ENCODE peak calls at places on chromosome 4, in eight cellular contexts. One of them, this sample, is unnamed.

GRCh38 chr4:47703964-47704363 is 133.9 kb downstream of the CORIN start:
- DNase-seq in upper lobe of left lung: no peak
- DNase-seq in adrenal gland: no peak
- DNase-seq in transverse colon: no peak
- DNase-seq in body of pancreas: peak
- DNase-seq in A549: no peak
- DNase-seq in stomach: no peak
- DNase-seq in right lobe of liver: no peak
- DNase-seq in this sample: no peak

GRCh38 chr4:8514391-8514790 is 65.8 kb upstream of the GPR78 start:
- DNase-seq in transverse colon: no peak
- DNase-seq in right lobe of liver: no peak
- DNase-seq in stomach: no peak
- DNase-seq in adrenal gland: no peak
- DNase-seq in upper lobe of left lung: no peak
- DNase-seq in A549: no peak
- DNase-seq in body of pancreas: no peak
- DNase-seq in this sample: no peak

GRCh38 chr4:30719363-30720020 is 677 bp upstream of the PCDH7 start:
- DNase-seq in body of pancreas: no peak
- DNase-seq in stomach: peak
- DNase-seq in right lobe of liver: no peak
- DNase-seq in transverse colon: peak
- DNase-seq in upper lobe of left lung: peak
- DNase-seq in adrenal gland: no peak
- DNase-seq in A549: peak
- DNase-seq in this sample: peak

GRCh38 chr4:165714650-165715049 is 158.4 kb upstream of the TLL1 start:
- DNase-seq in adrenal gland: no peak
- DNase-seq in right lobe of liver: no peak
- DNase-seq in upper lobe of left lung: no peak
- DNase-seq in A549: no peak
- DNase-seq in transverse colon: no peak
- DNase-seq in stomach: no peak
- DNase-seq in body of pancreas: no peak
- DNase-seq in this sample: no peak

GRCh38 chr4:1010522-1011021 is 854 bp upstream of the FGFRL1 start:
- DNase-seq in body of pancreas: peak
- DNase-seq in right lobe of liver: peak
- DNase-seq in adrenal gland: peak
- DNase-seq in upper lobe of left lung: peak
- DNase-seq in transverse colon: peak
- DNase-seq in stomach: peak
- DNase-seq in A549: no peak
- DNase-seq in this sample: peak

GRCh38 chr4:165476214-165477098 is 97.6 kb downstream of the CPE start:
- DNase-seq in A549: no peak
- DNase-seq in body of pancreas: no peak
- DNase-seq in transverse colon: no peak
- DNase-seq in right lobe of liver: no peak
- DNase-seq in stomach: no peak
- DNase-seq in adrenal gland: no peak
- DNase-seq in upper lobe of left lung: no peak
- DNase-seq in this sample: no peak

GRCh38 chr4:107453231-107453630 is 266.8 kb downstream of the PAPSS1 start:
- DNase-seq in transverse colon: no peak
- DNase-seq in body of pancreas: no peak
- DNase-seq in upper lobe of left lung: no peak
- DNase-seq in adrenal gland: no peak
- DNase-seq in A549: no peak
- DNase-seq in right lobe of liver: no peak
- DNase-seq in stomach: no peak
- DNase-seq in this sample: no peak

GRCh38 chr4:75654905-75655304 is 18.3 kb downstream of the G3BP2 start:
- DNase-seq in A549: no peak
- DNase-seq in transverse colon: no peak
- DNase-seq in body of pancreas: no peak
- DNase-seq in upper lobe of left lung: no peak
- DNase-seq in right lobe of liver: no peak
- DNase-seq in adrenal gland: no peak
- DNase-seq in stomach: no peak
- DNase-seq in this sample: no peak

GRCh38 chr4:157840630-157841029 is 332.2 kb downstream of the GASK1B start:
- DNase-seq in stomach: no peak
- DNase-seq in A549: no peak
- DNase-seq in right lobe of liver: no peak
- DNase-seq in transverse colon: no peak
- DNase-seq in body of pancreas: no peak
- DNase-seq in adrenal gland: no peak
- DNase-seq in upper lobe of left lung: no peak
- DNase-seq in this sample: no peak

GRCh38 chr4:150547154-150547838 is 34.7 kb upstream of the MAB21L2 start:
- DNase-seq in transverse colon: no peak
- DNase-seq in body of pancreas: no peak
- DNase-seq in right lobe of liver: no peak
- DNase-seq in A549: no peak
- DNase-seq in stomach: no peak
- DNase-seq in adrenal gland: no peak
- DNase-seq in upper lobe of left lung: no peak
- DNase-seq in this sample: no peak

GRCh38 chr4:155914782-155915181 is 11.3 kb downstream of the TDO2 start:
- DNase-seq in transverse colon: no peak
- DNase-seq in A549: no peak
- DNase-seq in stomach: no peak
- DNase-seq in right lobe of liver: no peak
- DNase-seq in upper lobe of left lung: no peak
- DNase-seq in body of pancreas: no peak
- DNase-seq in adrenal gland: no peak
- DNase-seq in this sample: no peak

GRCh38 chr4:3248811-3249661 is at the start of gene MSANTD1:
- DNase-seq in stomach: no peak
- DNase-seq in body of pancreas: no peak
- DNase-seq in upper lobe of left lung: peak
- DNase-seq in adrenal gland: no peak
- DNase-seq in A549: no peak
- DNase-seq in transverse colon: no peak
- DNase-seq in right lobe of liver: peak
- DNase-seq in this sample: no peak

GRCh38 chr4:3245676-3246075 is 3.3 kb upstream of the MSANTD1 start:
- DNase-seq in transverse colon: no peak
- DNase-seq in stomach: no peak
- DNase-seq in body of pancreas: no peak
- DNase-seq in A549: no peak
- DNase-seq in upper lobe of left lung: peak
- DNase-seq in adrenal gland: no peak
- DNase-seq in right lobe of liver: no peak
- DNase-seq in this sample: no peak

GRCh38 chr4:3248178-3248480 is 830 bp upstream of the MSANTD1 start:
- DNase-seq in body of pancreas: no peak
- DNase-seq in upper lobe of left lung: peak
- DNase-seq in stomach: no peak
- DNase-seq in right lobe of liver: no peak
- DNase-seq in A549: no peak
- DNase-seq in transverse colon: no peak
- DNase-seq in adrenal gland: no peak
- DNase-seq in this sample: no peak

GRCh38 chr4:3246458-3247398 is 2.2 kb upstream of the MSANTD1 start:
- DNase-seq in adrenal gland: no peak
- DNase-seq in stomach: no peak
- DNase-seq in A549: no peak
- DNase-seq in transverse colon: no peak
- DNase-seq in upper lobe of left lung: peak
- DNase-seq in right lobe of liver: no peak
- DNase-seq in body of pancreas: no peak
- DNase-seq in this sample: no peak

GRCh38 chr4:3247399-3248177 is 1.4 kb upstream of the MSANTD1 start:
- DNase-seq in body of pancreas: no peak
- DNase-seq in right lobe of liver: no peak
- DNase-seq in transverse colon: no peak
- DNase-seq in A549: no peak
- DNase-seq in upper lobe of left lung: peak
- DNase-seq in stomach: no peak
- DNase-seq in adrenal gland: no peak
- DNase-seq in this sample: no peak
- TF ChIP-seq POLR2A in body of pancreas: no peak
- TF ChIP-seq POLR2A in right lobe of liver: no peak
- TF ChIP-seq POLR2A in transverse colon: no peak
- TF ChIP-seq POLR2A in A549: no peak
- TF ChIP-seq POLR2A in upper lobe of left lung: no peak
- TF ChIP-seq POLR2A in stomach: no peak
- TF ChIP-seq POLR2A in adrenal gland: no peak
- TF ChIP-seq POLR2A in this sample: no peak

GRCh38 chr4:145554691-145555090 is 64.5 kb upstream of the MMAA start:
- DNase-seq in transverse colon: no peak
- DNase-seq in adrenal gland: no peak
- DNase-seq in right lobe of liver: no peak
- DNase-seq in body of pancreas: no peak
- DNase-seq in upper lobe of left lung: no peak
- DNase-seq in A549: no peak
- DNase-seq in stomach: no peak
- DNase-seq in this sample: no peak

GRCh38 chr4:145557720-145558119 is 61.5 kb upstream of the MMAA start:
- DNase-seq in upper lobe of left lung: no peak
- DNase-seq in body of pancreas: peak
- DNase-seq in A549: peak
- DNase-seq in adrenal gland: peak
- DNase-seq in transverse colon: peak
- DNase-seq in stomach: peak
- DNase-seq in right lobe of liver: peak
- DNase-seq in this sample: peak

GRCh38 chr4:145553375-145553774 is 65.8 kb upstream of the MMAA start:
- DNase-seq in body of pancreas: no peak
- DNase-seq in transverse colon: no peak
- DNase-seq in right lobe of liver: no peak
- DNase-seq in upper lobe of left lung: no peak
- DNase-seq in adrenal gland: no peak
- DNase-seq in A549: no peak
- DNase-seq in stomach: no peak
- DNase-seq in this sample: no peak

GRCh38 chr4:145546556-145546955 is 64.9 kb downstream of the SMAD1 start:
- DNase-seq in body of pancreas: no peak
- DNase-seq in right lobe of liver: no peak
- DNase-seq in stomach: no peak
- DNase-seq in upper lobe of left lung: no peak
- DNase-seq in transverse colon: no peak
- DNase-seq in A549: no peak
- DNase-seq in adrenal gland: no peak
- DNase-seq in this sample: no peak

GRCh38 chr4:145552181-145552822 is 66.9 kb upstream of the MMAA start:
- DNase-seq in A549: no peak
- DNase-seq in transverse colon: no peak
- DNase-seq in adrenal gland: no peak
- DNase-seq in upper lobe of left lung: no peak
- DNase-seq in body of pancreas: no peak
- DNase-seq in stomach: no peak
- DNase-seq in right lobe of liver: no peak
- DNase-seq in this sample: no peak
- H3K27ac ChIP-seq in A549: no peak
- H3K27ac ChIP-seq in transverse colon: no peak
- H3K27ac ChIP-seq in adrenal gland: no peak
- H3K27ac ChIP-seq in upper lobe of left lung: no peak
- H3K27ac ChIP-seq in body of pancreas: no peak
- H3K27ac ChIP-seq in stomach: no peak
- H3K27ac ChIP-seq in right lobe of liver: no peak
- H3K27ac ChIP-seq in this sample: no peak

DNA sequence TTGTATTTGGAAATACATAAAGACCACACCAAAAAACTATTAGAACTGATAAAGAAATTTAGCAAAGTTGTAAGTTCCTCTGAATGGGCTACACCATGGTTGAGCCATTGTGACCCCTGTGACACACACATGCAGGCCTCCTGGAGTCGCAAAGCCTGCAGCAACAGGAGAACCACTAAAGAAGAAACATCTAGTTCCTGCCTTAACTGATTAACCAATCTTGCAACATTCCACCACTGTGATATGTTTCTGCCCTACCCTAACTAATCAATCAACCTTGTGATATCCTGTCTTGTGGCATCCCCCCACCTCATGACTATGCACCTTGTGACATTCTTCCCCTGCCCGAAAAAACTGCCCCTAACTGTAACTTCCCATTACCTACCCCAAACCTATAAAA is 401.8 kb downstream of the PRDM5 start:
- DNase-seq in transverse colon: no peak
- DNase-seq in right lobe of liver: no peak
- DNase-seq in upper lobe of left lung: no peak
- DNase-seq in adrenal gland: no peak
- DNase-seq in body of pancreas: no peak
- DNase-seq in stomach: no peak
- DNase-seq in A549: no peak
- DNase-seq in this sample: no peak
- TF ChIP-seq POLR2A in transverse colon: no peak
- TF ChIP-seq POLR2A in right lobe of liver: no peak
- TF ChIP-seq POLR2A in upper lobe of left lung: no peak
- TF ChIP-seq POLR2A in adrenal gland: no peak
- TF ChIP-seq POLR2A in body of pancreas: no peak
- TF ChIP-seq POLR2A in stomach: no peak
- TF ChIP-seq POLR2A in A549: no peak
- TF ChIP-seq POLR2A in this sample: no peak

GRCh38 chr4:26510334-26510705 is 20.0 kb upstream of the CCKAR start:
- DNase-seq in A549: no peak
- DNase-seq in right lobe of liver: no peak
- DNase-seq in adrenal gland: no peak
- DNase-seq in transverse colon: no peak
- DNase-seq in body of pancreas: no peak
- DNase-seq in stomach: no peak
- DNase-seq in upper lobe of left lung: no peak
- DNase-seq in this sample: no peak

GRCh38 chr4:26503844-26504243 is 13.6 kb upstream of the CCKAR start:
- DNase-seq in transverse colon: no peak
- DNase-seq in adrenal gland: no peak
- DNase-seq in body of pancreas: no peak
- DNase-seq in right lobe of liver: no peak
- DNase-seq in A549: no peak
- DNase-seq in upper lobe of left lung: no peak
- DNase-seq in stomach: no peak
- DNase-seq in this sample: no peak

GRCh38 chr4:26507286-26507685 is 17.0 kb upstream of the CCKAR start:
- DNase-seq in stomach: no peak
- DNase-seq in body of pancreas: no peak
- DNase-seq in upper lobe of left lung: no peak
- DNase-seq in transverse colon: no peak
- DNase-seq in A549: no peak
- DNase-seq in right lobe of liver: no peak
- DNase-seq in adrenal gland: no peak
- DNase-seq in this sample: no peak

GRCh38 chr4:26509681-26510333 is 19.5 kb upstream of the CCKAR start:
- DNase-seq in upper lobe of left lung: peak
- DNase-seq in adrenal gland: no peak
- DNase-seq in transverse colon: no peak
- DNase-seq in right lobe of liver: no peak
- DNase-seq in stomach: no peak
- DNase-seq in body of pancreas: no peak
- DNase-seq in A549: no peak
- DNase-seq in this sample: no peak
- H3K27ac ChIP-seq in upper lobe of left lung: no peak
- H3K27ac ChIP-seq in adrenal gland: no peak
- H3K27ac ChIP-seq in transverse colon: no peak
- H3K27ac ChIP-seq in right lobe of liver: no peak
- H3K27ac ChIP-seq in stomach: no peak
- H3K27ac ChIP-seq in body of pancreas: no peak
- H3K27ac ChIP-seq in A549: no peak
- H3K27ac ChIP-seq in this sample: no peak

This sample was measured in Peyer's patch.